ENCODE peak calls at places on chromosomes 13 and 19, in seven cellular contexts. One of them, this sample, is unnamed. For H3K9me3, the result is how much of the 10 kb centered on the place peaks cover.

GRCh38 chr13:114104626-114105350 is 27.6 kb downstream of the RASA3 start:
- DNase-seq in Karpas-422: no peak
- DNase-seq in astrocyte: no peak
- DNase-seq in neural progenitor cell: no peak
- DNase-seq in neuronal stem cell: no peak
- DNase-seq in H9: no peak
- DNase-seq in MM.1S: no peak
- DNase-seq in this sample: no peak

GRCh38 chr13:66618702-66619101 is 611.4 kb downstream of the PCDH9 start:
- DNase-seq in Karpas-422: peak
- DNase-seq in astrocyte: peak
- DNase-seq in neural progenitor cell: peak
- DNase-seq in neuronal stem cell: no peak
- DNase-seq in H9: no peak
- DNase-seq in MM.1S: peak
- DNase-seq in this sample: peak

GRCh38 chr13:23610187-23610576 is 40.0 kb downstream of the TNFRSF19 start:
- DNase-seq in Karpas-422: peak
- DNase-seq in astrocyte: peak
- DNase-seq in neural progenitor cell: no peak
- DNase-seq in neuronal stem cell: no peak
- DNase-seq in H9: no peak
- DNase-seq in MM.1S: peak
- DNase-seq in this sample: peak

GRCh38 chr13:108958013-108958376 is 328.6 kb downstream of the MYO16 start:
- DNase-seq in Karpas-422: no peak
- DNase-seq in astrocyte: no peak
- DNase-seq in neural progenitor cell: no peak
- DNase-seq in neuronal stem cell: no peak
- DNase-seq in H9: no peak
- DNase-seq in MM.1S: no peak
- DNase-seq in this sample: no peak

GRCh38 chr13:110499621-110500281 is 61.8 kb downstream of the RAB20 start:
- DNase-seq in Karpas-422: no peak
- DNase-seq in astrocyte: peak
- DNase-seq in neural progenitor cell: no peak
- DNase-seq in neuronal stem cell: no peak
- DNase-seq in H9: no peak
- DNase-seq in MM.1S: no peak
- DNase-seq in this sample: no peak

GRCh38 chr13:93635687-93636086 is 409.1 kb downstream of the GPC6 start:
- DNase-seq in Karpas-422: no peak
- DNase-seq in astrocyte: peak
- DNase-seq in neural progenitor cell: no peak
- DNase-seq in neuronal stem cell: no peak
- DNase-seq in H9: no peak
- DNase-seq in MM.1S: no peak
- DNase-seq in this sample: peak

GRCh38 chr19:10724573-10725071 is 6.7 kb downstream of the DNM2 start:
- DNase-seq in Karpas-422: no peak
- DNase-seq in astrocyte: no peak
- DNase-seq in neural progenitor cell: no peak
- DNase-seq in neuronal stem cell: no peak
- DNase-seq in H9: no peak
- DNase-seq in MM.1S: no peak
- DNase-seq in this sample: no peak

GRCh38 chr13:98144501-98145350 is 1.8 kb downstream of the FARP1 start:
- DNase-seq in Karpas-422: no peak
- DNase-seq in astrocyte: peak
- DNase-seq in neural progenitor cell: peak
- DNase-seq in neuronal stem cell: peak
- DNase-seq in H9: peak
- DNase-seq in MM.1S: no peak
- DNase-seq in this sample: peak

GRCh38 chr19:44582581-44583265 is 30.6 kb upstream of the IGSF23 start:
- DNase-seq in Karpas-422: peak
- DNase-seq in astrocyte: no peak
- DNase-seq in neural progenitor cell: peak
- DNase-seq in neuronal stem cell: no peak
- DNase-seq in H9: peak
- DNase-seq in MM.1S: no peak
- DNase-seq in this sample: no peak

GRCh38 chr13:51361111-51361510 is 21.6 kb downstream of the SERPINE3 start:
- DNase-seq in Karpas-422: no peak
- DNase-seq in astrocyte: peak
- DNase-seq in neural progenitor cell: no peak
- DNase-seq in neuronal stem cell: no peak
- DNase-seq in H9: no peak
- DNase-seq in MM.1S: no peak
- DNase-seq in this sample: no peak

GRCh38 chr13:40583738-40584137 is 82.7 kb downstream of the FOXO1 start:
- DNase-seq in Karpas-422: no peak
- DNase-seq in astrocyte: no peak
- DNase-seq in neural progenitor cell: no peak
- DNase-seq in neuronal stem cell: no peak
- DNase-seq in H9: no peak
- DNase-seq in MM.1S: no peak
- DNase-seq in this sample: no peak

GRCh38 chr19:55643003-55643732 is at the start of gene ZNF581:
- DNase-seq in Karpas-422: peak
- DNase-seq in astrocyte: peak
- DNase-seq in neural progenitor cell: peak
- DNase-seq in neuronal stem cell: peak
- DNase-seq in H9: peak
- DNase-seq in MM.1S: peak
- DNase-seq in this sample: peak
- H3K9ac ChIP-seq in Karpas-422: peak
- H3K9ac ChIP-seq in astrocyte: peak
- H3K9ac ChIP-seq in neural progenitor cell: peak
- H3K9ac ChIP-seq in neuronal stem cell: peak
- H3K9ac ChIP-seq in H9: peak
- H3K9ac ChIP-seq in MM.1S: peak
- H3K9ac ChIP-seq in this sample: peak

DNA sequence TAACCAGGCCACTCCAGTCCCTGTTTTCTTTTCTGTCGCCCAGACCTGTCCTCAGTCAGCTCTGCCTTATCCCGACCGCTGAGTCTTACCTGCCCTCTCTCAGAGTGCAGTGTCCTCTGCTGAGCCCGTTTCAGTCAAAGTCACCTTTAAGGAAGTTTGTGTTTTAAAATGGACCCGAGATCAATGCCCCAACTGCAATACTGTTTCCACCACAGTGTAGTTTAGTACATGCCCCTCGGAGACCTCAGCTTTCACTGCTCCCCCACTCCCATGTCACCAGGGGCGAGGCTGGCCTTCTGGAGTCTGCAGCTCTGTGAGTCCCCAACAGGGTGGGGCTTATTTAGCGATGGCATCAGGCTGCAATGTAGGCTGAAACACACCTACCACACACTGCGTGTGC is 248.4 kb upstream of the TSHZ3 start:
- DNase-seq in Karpas-422: no peak
- DNase-seq in astrocyte: no peak
- DNase-seq in neural progenitor cell: no peak
- DNase-seq in neuronal stem cell: no peak
- DNase-seq in H9: no peak
- DNase-seq in MM.1S: no peak
- DNase-seq in this sample: no peak
- H3K9me3 ChIP-seq in Karpas-422: under half
- H3K9me3 ChIP-seq in astrocyte: under half
- H3K9me3 ChIP-seq in neural progenitor cell: under half
- H3K9me3 ChIP-seq in neuronal stem cell: under half
- H3K9me3 ChIP-seq in H9: under half
- H3K9me3 ChIP-seq in MM.1S: under half
- H3K9me3 ChIP-seq in this sample: under half

GRCh38 chr19:15247107-15248014 is 15.1 kb upstream of the EPHX3 start:
- DNase-seq in Karpas-422: no peak
- DNase-seq in astrocyte: no peak
- DNase-seq in neural progenitor cell: no peak
- DNase-seq in neuronal stem cell: no peak
- DNase-seq in H9: no peak
- DNase-seq in MM.1S: no peak
- DNase-seq in this sample: no peak
- H3K4me2 ChIP-seq in Karpas-422: no peak
- H3K4me2 ChIP-seq in astrocyte: no peak
- H3K4me2 ChIP-seq in neural progenitor cell: no peak
- H3K4me2 ChIP-seq in neuronal stem cell: no peak
- H3K4me2 ChIP-seq in H9: no peak
- H3K4me2 ChIP-seq in MM.1S: no peak
- H3K4me2 ChIP-seq in this sample: no peak

GRCh38 chr19:7194566-7194965 is 99.6 kb downstream of the INSR start:
- DNase-seq in Karpas-422: no peak
- DNase-seq in astrocyte: no peak
- DNase-seq in neural progenitor cell: no peak
- DNase-seq in neuronal stem cell: no peak
- DNase-seq in H9: no peak
- DNase-seq in MM.1S: no peak
- DNase-seq in this sample: no peak
- H3K9ac ChIP-seq in Karpas-422: no peak
- H3K9ac ChIP-seq in astrocyte: no peak
- H3K9ac ChIP-seq in neural progenitor cell: no peak
- H3K9ac ChIP-seq in neuronal stem cell: no peak
- H3K9ac ChIP-seq in H9: no peak
- H3K9ac ChIP-seq in MM.1S: no peak
- H3K9ac ChIP-seq in this sample: no peak

DNA sequence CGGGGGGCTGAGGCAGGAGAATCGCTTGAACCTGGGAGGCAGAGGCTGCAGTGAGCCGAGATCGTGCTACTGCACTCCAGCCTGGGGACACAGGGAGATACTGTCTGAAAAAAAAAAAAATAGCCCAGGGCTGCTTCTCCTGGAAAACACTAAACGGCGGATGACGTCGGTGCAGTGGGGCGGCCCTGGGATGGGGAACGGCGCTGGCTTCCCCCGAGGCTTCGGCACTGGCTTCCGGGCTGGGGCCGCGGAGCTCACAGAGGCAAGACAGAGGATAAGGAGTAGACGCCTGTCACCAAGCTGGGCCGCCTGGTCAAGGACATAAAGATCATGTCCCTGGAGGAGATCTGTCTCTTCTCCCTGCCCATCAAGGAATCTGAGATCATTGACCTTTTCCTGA is 5.0 kb downstream of the PRSS57 start:
- DNase-seq in Karpas-422: no peak
- DNase-seq in astrocyte: no peak
- DNase-seq in neural progenitor cell: no peak
- DNase-seq in neuronal stem cell: no peak
- DNase-seq in H9: no peak
- DNase-seq in MM.1S: no peak
- DNase-seq in this sample: no peak
- H3K9me3 ChIP-seq in Karpas-422: under half
- H3K9me3 ChIP-seq in astrocyte: under half
- H3K9me3 ChIP-seq in neural progenitor cell: under half
- H3K9me3 ChIP-seq in neuronal stem cell: under half
- H3K9me3 ChIP-seq in H9: under half
- H3K9me3 ChIP-seq in MM.1S: under half
- H3K9me3 ChIP-seq in this sample: under half

GRCh38 chr13:113089693-113090414 is 15.7 kb upstream of the F7 start:
- DNase-seq in Karpas-422: no peak
- DNase-seq in astrocyte: no peak
- DNase-seq in neural progenitor cell: no peak
- DNase-seq in neuronal stem cell: no peak
- DNase-seq in H9: peak
- DNase-seq in MM.1S: no peak
- DNase-seq in this sample: no peak

GRCh38 chr13:113090806-113091205 is 14.8 kb upstream of the F7 start:
- DNase-seq in Karpas-422: no peak
- DNase-seq in astrocyte: no peak
- DNase-seq in neural progenitor cell: no peak
- DNase-seq in neuronal stem cell: no peak
- DNase-seq in H9: no peak
- DNase-seq in MM.1S: no peak
- DNase-seq in this sample: no peak

GRCh38 chr13:113088691-113089020 is 16.9 kb upstream of the F7 start:
- DNase-seq in Karpas-422: no peak
- DNase-seq in astrocyte: no peak
- DNase-seq in neural progenitor cell: no peak
- DNase-seq in neuronal stem cell: no peak
- DNase-seq in H9: no peak
- DNase-seq in MM.1S: no peak
- DNase-seq in this sample: no peak

GRCh38 chr13:113091211-113091771 is 14.3 kb upstream of the F7 start:
- DNase-seq in Karpas-422: no peak
- DNase-seq in astrocyte: no peak
- DNase-seq in neural progenitor cell: no peak
- DNase-seq in neuronal stem cell: no peak
- DNase-seq in H9: no peak
- DNase-seq in MM.1S: no peak
- DNase-seq in this sample: no peak

DNA sequence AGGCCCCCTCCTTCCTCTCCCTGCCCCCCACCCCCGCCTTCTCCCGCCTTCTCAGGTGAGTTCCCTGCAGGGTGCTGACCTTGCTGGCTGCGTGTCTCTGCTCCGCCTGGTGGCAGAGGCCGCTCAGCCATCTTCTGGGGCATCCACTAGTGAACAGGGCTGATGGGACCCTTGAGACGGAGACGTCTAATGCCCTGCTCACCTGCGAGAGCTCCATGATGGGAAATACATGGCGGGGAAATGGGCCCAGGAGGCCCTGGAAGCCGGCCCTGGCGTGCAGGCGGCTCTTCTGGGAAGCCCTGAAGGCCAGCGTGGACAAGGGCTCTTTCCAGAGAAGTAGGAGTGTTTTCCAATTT is 15.2 kb upstream of the F7 start:
- DNase-seq in Karpas-422: no peak
- DNase-seq in astrocyte: no peak
- DNase-seq in neural progenitor cell: no peak
- DNase-seq in neuronal stem cell: no peak
- DNase-seq in H9: peak
- DNase-seq in MM.1S: no peak
- DNase-seq in this sample: no peak
- H3K4me2 ChIP-seq in Karpas-422: no peak
- H3K4me2 ChIP-seq in astrocyte: no peak
- H3K4me2 ChIP-seq in neural progenitor cell: no peak
- H3K4me2 ChIP-seq in neuronal stem cell: no peak
- H3K4me2 ChIP-seq in H9: no peak
- H3K4me2 ChIP-seq in MM.1S: no peak
- H3K4me2 ChIP-seq in this sample: no peak

This sample was measured in fibroblast of lung.